ENCODE peak calls at places on chromosomes 7 and 10, in seven cellular contexts. One of them, this sample, is unnamed.

GRCh38 chr7:25286756-25287155 is 58.5 kb upstream of the NPVF start:
- DNase-seq in GM23338: no peak
- DNase-seq in cardiac muscle cell: no peak
- DNase-seq in IMR-90: no peak
- DNase-seq in fibroblast of mammary gland: no peak
- DNase-seq in choroid plexus epithelial cell: no peak
- DNase-seq in neural progenitor cell: no peak
- DNase-seq in this sample: no peak

GRCh38 chr7:92808006-92808405 is 28.4 kb downstream of the CDK6 start:
- DNase-seq in fibroblast of mammary gland: peak
- DNase-seq in choroid plexus epithelial cell: peak
- DNase-seq in neural progenitor cell: no peak
- DNase-seq in cardiac muscle cell: peak
- DNase-seq in GM23338: no peak
- DNase-seq in IMR-90: peak
- DNase-seq in this sample: no peak

GRCh38 chr10:43921881-43922280 is 273.2 kb upstream of the ZNF32 start:
- DNase-seq in IMR-90: no peak
- DNase-seq in fibroblast of mammary gland: no peak
- DNase-seq in cardiac muscle cell: no peak
- DNase-seq in GM23338: no peak
- DNase-seq in neural progenitor cell: no peak
- DNase-seq in choroid plexus epithelial cell: no peak
- DNase-seq in this sample: no peak

GRCh38 chr10:48604408-48605263 is at the start of gene ARHGAP22:
- DNase-seq in fibroblast of mammary gland: peak
- DNase-seq in neural progenitor cell: peak
- DNase-seq in cardiac muscle cell: peak
- DNase-seq in IMR-90: peak
- DNase-seq in GM23338: peak
- DNase-seq in choroid plexus epithelial cell: no peak
- DNase-seq in this sample: no peak

GRCh38 chr7:82183633-82184032 is 259.9 kb downstream of the CACNA2D1 start:
- DNase-seq in choroid plexus epithelial cell: peak
- DNase-seq in cardiac muscle cell: peak
- DNase-seq in GM23338: no peak
- DNase-seq in fibroblast of mammary gland: peak
- DNase-seq in neural progenitor cell: no peak
- DNase-seq in IMR-90: peak
- DNase-seq in this sample: no peak

GRCh38 chr7:111672901-111673300 is 110.6 kb upstream of the IMMP2L start:
- DNase-seq in fibroblast of mammary gland: no peak
- DNase-seq in GM23338: no peak
- DNase-seq in choroid plexus epithelial cell: no peak
- DNase-seq in cardiac muscle cell: no peak
- DNase-seq in neural progenitor cell: no peak
- DNase-seq in IMR-90: no peak
- DNase-seq in this sample: no peak

GRCh38 chr7:42858570-42858969 is 53.3 kb downstream of the C7orf25 start:
- DNase-seq in choroid plexus epithelial cell: peak
- DNase-seq in cardiac muscle cell: no peak
- DNase-seq in neural progenitor cell: no peak
- DNase-seq in GM23338: no peak
- DNase-seq in IMR-90: peak
- DNase-seq in fibroblast of mammary gland: peak
- DNase-seq in this sample: no peak

GRCh38 chr10:56348101-56348500 is 13.0 kb downstream of the ZWINT start:
- DNase-seq in neural progenitor cell: no peak
- DNase-seq in cardiac muscle cell: no peak
- DNase-seq in fibroblast of mammary gland: no peak
- DNase-seq in GM23338: no peak
- DNase-seq in IMR-90: no peak
- DNase-seq in choroid plexus epithelial cell: no peak
- DNase-seq in this sample: no peak

GRCh38 chr7:141706394-141707064 is 1.6 kb upstream of the WEE2 start:
- DNase-seq in neural progenitor cell: no peak
- DNase-seq in choroid plexus epithelial cell: no peak
- DNase-seq in cardiac muscle cell: no peak
- DNase-seq in fibroblast of mammary gland: no peak
- DNase-seq in IMR-90: no peak
- DNase-seq in GM23338: no peak
- DNase-seq in this sample: no peak

GRCh38 chr7:101207459-101207858 is 6.6 kb upstream of the MOGAT3 start:
- DNase-seq in GM23338: no peak
- DNase-seq in cardiac muscle cell: no peak
- DNase-seq in neural progenitor cell: no peak
- DNase-seq in fibroblast of mammary gland: no peak
- DNase-seq in choroid plexus epithelial cell: no peak
- DNase-seq in IMR-90: no peak
- DNase-seq in this sample: no peak

GRCh38 chr10:103661198-103661950 is 167.9 kb downstream of the NEURL1 start:
- DNase-seq in cardiac muscle cell: peak
- DNase-seq in GM23338: peak
- DNase-seq in neural progenitor cell: peak
- DNase-seq in IMR-90: peak
- DNase-seq in choroid plexus epithelial cell: peak
- DNase-seq in fibroblast of mammary gland: peak
- DNase-seq in this sample: peak

GRCh38 chr10:93126484-93127052 is 52.9 kb downstream of the CYP26A1 start:
- DNase-seq in cardiac muscle cell: no peak
- DNase-seq in neural progenitor cell: peak
- DNase-seq in choroid plexus epithelial cell: no peak
- DNase-seq in fibroblast of mammary gland: no peak
- DNase-seq in GM23338: peak
- DNase-seq in IMR-90: no peak
- DNase-seq in this sample: no peak

GRCh38 chr7:33639552-33640197 is 265.7 kb upstream of the BMPER start:
- DNase-seq in GM23338: no peak
- DNase-seq in cardiac muscle cell: peak
- DNase-seq in fibroblast of mammary gland: peak
- DNase-seq in IMR-90: no peak
- DNase-seq in neural progenitor cell: no peak
- DNase-seq in choroid plexus epithelial cell: peak
- DNase-seq in this sample: no peak

GRCh38 chr10:1253476-1254353 is 197.5 kb downstream of the WDR37 start:
- DNase-seq in GM23338: no peak
- DNase-seq in IMR-90: no peak
- DNase-seq in fibroblast of mammary gland: no peak
- DNase-seq in choroid plexus epithelial cell: no peak
- DNase-seq in cardiac muscle cell: no peak
- DNase-seq in neural progenitor cell: no peak
- DNase-seq in this sample: no peak

GRCh38 chr7:475951-476441 is 43.6 kb downstream of the PDGFA start:
- DNase-seq in cardiac muscle cell: no peak
- DNase-seq in neural progenitor cell: no peak
- DNase-seq in fibroblast of mammary gland: no peak
- DNase-seq in choroid plexus epithelial cell: no peak
- DNase-seq in IMR-90: no peak
- DNase-seq in GM23338: no peak
- DNase-seq in this sample: no peak

GRCh38 chr7:100088095-100088620 is 611 bp upstream of the COPS6 start:
- DNase-seq in IMR-90: no peak
- DNase-seq in choroid plexus epithelial cell: no peak
- DNase-seq in neural progenitor cell: no peak
- DNase-seq in GM23338: no peak
- DNase-seq in cardiac muscle cell: no peak
- DNase-seq in fibroblast of mammary gland: no peak
- DNase-seq in this sample: no peak

GRCh38 chr7:64574481-64575159 is 11.7 kb upstream of the ZNF680 start:
- DNase-seq in choroid plexus epithelial cell: peak
- DNase-seq in fibroblast of mammary gland: peak
- DNase-seq in IMR-90: peak
- DNase-seq in cardiac muscle cell: peak
- DNase-seq in neural progenitor cell: no peak
- DNase-seq in GM23338: peak
- DNase-seq in this sample: no peak

DNA sequence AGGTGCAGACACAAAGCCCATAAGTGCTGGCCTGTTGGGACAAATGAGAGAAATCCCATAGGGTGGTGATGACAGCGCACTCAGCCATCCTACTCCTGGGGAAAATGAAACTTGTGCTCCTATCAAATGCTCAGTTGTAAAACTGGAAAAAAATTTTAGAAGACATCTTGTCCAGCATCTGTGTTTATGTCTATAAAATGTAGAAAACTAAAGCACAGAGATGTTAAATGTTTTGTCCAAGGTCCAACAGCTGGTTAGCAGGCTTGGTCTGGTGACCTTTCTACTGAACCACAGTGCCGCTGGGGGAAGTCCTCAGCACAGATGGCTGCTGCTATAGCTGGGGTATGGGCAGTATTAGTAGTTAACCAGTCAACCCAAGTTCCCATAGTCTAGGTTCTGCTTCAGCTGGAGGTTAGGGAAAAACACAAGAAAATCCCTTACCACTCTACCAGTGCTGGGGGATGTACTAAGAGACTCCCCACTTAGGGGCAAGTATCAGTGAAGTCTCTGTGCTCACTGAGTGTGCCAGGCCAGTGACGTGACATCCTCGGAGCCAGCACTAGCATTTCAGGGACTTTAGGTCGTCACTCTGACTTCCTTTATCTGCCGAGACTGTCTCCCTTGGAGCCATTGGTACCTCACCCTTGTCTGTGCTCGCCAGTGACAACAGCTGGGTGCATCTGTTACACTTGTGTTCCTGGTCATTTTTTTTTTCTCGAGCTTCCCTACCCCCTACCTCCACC is 1.9 kb downstream of the TSPAN33 start:
- DNase-seq in cardiac muscle cell: no peak
- DNase-seq in fibroblast of mammary gland: no peak
- DNase-seq in neural progenitor cell: no peak
- DNase-seq in GM23338: no peak
- DNase-seq in IMR-90: no peak
- DNase-seq in choroid plexus epithelial cell: no peak
- DNase-seq in this sample: no peak
- H3K4me3 ChIP-seq in cardiac muscle cell: no peak
- H3K4me3 ChIP-seq in fibroblast of mammary gland: no peak
- H3K4me3 ChIP-seq in neural progenitor cell: no peak
- H3K4me3 ChIP-seq in GM23338: no peak
- H3K4me3 ChIP-seq in IMR-90: no peak
- H3K4me3 ChIP-seq in choroid plexus epithelial cell: no peak
- H3K4me3 ChIP-seq in this sample: no peak

DNA sequence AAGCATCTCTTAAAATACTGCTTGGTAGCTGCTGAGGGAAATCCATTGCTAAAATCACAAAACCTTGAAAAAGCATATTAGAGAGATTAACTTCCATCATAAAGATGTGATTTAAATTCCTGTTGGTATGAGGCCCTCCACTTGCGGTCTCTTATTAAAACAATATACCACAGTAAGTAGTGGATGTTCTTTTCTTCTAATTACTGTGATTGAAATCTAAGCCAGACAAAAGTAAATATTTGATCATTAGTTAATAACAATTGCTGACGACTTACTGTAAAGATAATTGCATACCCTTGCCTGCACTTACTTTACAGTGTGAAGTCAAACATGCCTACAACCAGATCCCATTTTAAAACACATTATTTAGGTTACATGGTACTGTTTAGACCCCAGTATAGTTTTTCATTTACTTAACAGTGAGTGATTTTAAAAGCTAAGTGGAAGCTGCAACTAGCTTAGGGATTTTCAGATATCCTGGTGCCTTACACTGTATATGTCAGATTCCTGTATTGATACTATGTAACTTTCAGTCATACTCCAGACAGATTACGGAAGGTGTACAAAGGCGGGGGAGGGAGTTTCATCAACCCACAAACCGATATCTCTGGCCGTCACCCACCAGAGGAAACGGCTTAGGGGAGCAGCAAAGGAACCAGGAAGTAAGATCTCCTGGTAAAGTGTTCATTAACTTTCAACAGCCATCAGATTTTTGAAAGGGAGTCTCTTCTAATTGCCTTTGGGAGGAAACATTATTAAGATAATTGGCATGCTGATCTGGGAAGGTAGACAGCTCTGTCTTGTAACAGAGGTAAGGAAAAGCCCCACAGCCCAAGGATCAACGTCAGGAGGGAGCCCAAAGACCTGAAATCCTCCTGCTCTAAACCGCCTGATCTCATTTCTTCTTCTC is 952 bp downstream of the NRP1 start:
- DNase-seq in neural progenitor cell: no peak
- DNase-seq in GM23338: no peak
- DNase-seq in IMR-90: no peak
- DNase-seq in choroid plexus epithelial cell: peak
- DNase-seq in fibroblast of mammary gland: peak
- DNase-seq in cardiac muscle cell: peak
- DNase-seq in this sample: peak
- H3K4me3 ChIP-seq in neural progenitor cell: peak
- H3K4me3 ChIP-seq in GM23338: peak
- H3K4me3 ChIP-seq in IMR-90: peak
- H3K4me3 ChIP-seq in choroid plexus epithelial cell: peak
- H3K4me3 ChIP-seq in fibroblast of mammary gland: peak
- H3K4me3 ChIP-seq in cardiac muscle cell: peak
- H3K4me3 ChIP-seq in this sample: peak

GRCh38 chr7:142793156-142793555 is 22.4 kb downstream of the PRSS2 start:
- DNase-seq in fibroblast of mammary gland: no peak
- DNase-seq in IMR-90: no peak
- DNase-seq in neural progenitor cell: no peak
- DNase-seq in choroid plexus epithelial cell: peak
- DNase-seq in cardiac muscle cell: no peak
- DNase-seq in GM23338: no peak
- DNase-seq in this sample: no peak

GRCh38 chr7:142797342-142797798 is 26.6 kb downstream of the PRSS2 start:
- DNase-seq in choroid plexus epithelial cell: no peak
- DNase-seq in IMR-90: no peak
- DNase-seq in neural progenitor cell: peak
- DNase-seq in fibroblast of mammary gland: no peak
- DNase-seq in GM23338: peak
- DNase-seq in cardiac muscle cell: no peak
- DNase-seq in this sample: no peak

GRCh38 chr7:142796001-142796500 is 25.3 kb downstream of the PRSS2 start:
- DNase-seq in neural progenitor cell: peak
- DNase-seq in fibroblast of mammary gland: no peak
- DNase-seq in GM23338: peak
- DNase-seq in IMR-90: no peak
- DNase-seq in choroid plexus epithelial cell: no peak
- DNase-seq in cardiac muscle cell: no peak
- DNase-seq in this sample: no peak

GRCh38 chr7:142796501-142797341 is 26.0 kb downstream of the PRSS2 start:
- DNase-seq in IMR-90: no peak
- DNase-seq in GM23338: peak
- DNase-seq in cardiac muscle cell: no peak
- DNase-seq in choroid plexus epithelial cell: no peak
- DNase-seq in fibroblast of mammary gland: no peak
- DNase-seq in neural progenitor cell: peak
- DNase-seq in this sample: no peak

GRCh38 chr7:142795339-142795863 is 24.6 kb downstream of the PRSS2 start:
- DNase-seq in choroid plexus epithelial cell: no peak
- DNase-seq in fibroblast of mammary gland: no peak
- DNase-seq in cardiac muscle cell: no peak
- DNase-seq in IMR-90: no peak
- DNase-seq in neural progenitor cell: no peak
- DNase-seq in GM23338: peak
- DNase-seq in this sample: peak
- H3K4me3 ChIP-seq in choroid plexus epithelial cell: no peak
- H3K4me3 ChIP-seq in fibroblast of mammary gland: no peak
- H3K4me3 ChIP-seq in cardiac muscle cell: no peak
- H3K4me3 ChIP-seq in IMR-90: no peak
- H3K4me3 ChIP-seq in neural progenitor cell: no peak
- H3K4me3 ChIP-seq in GM23338: peak
- H3K4me3 ChIP-seq in this sample: peak

DNA sequence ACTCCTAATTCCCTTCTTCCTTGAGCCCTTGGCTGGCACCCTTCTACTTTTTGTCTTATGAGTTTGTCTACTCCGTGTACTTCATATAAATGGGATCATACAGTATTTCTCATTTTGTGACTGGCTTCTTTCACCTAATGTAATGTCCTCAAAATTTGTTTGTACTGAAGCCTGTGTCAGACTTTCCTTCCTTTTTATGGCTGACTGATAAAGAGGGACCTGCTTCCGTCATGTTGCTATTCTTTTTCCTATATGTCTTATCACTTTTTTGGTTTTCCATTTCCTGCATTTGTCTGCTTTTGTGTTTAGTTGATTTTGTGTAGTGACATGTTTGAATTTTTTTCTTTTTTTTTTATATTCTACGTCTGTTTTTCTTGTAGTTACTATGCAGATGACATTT is 470.9 kb downstream of the SDK1 start:
- DNase-seq in IMR-90: no peak
- DNase-seq in fibroblast of mammary gland: no peak
- DNase-seq in cardiac muscle cell: no peak
- DNase-seq in choroid plexus epithelial cell: no peak
- DNase-seq in GM23338: no peak
- DNase-seq in neural progenitor cell: no peak
- DNase-seq in this sample: no peak
- H3K4me3 ChIP-seq in IMR-90: no peak
- H3K4me3 ChIP-seq in fibroblast of mammary gland: no peak
- H3K4me3 ChIP-seq in cardiac muscle cell: no peak
- H3K4me3 ChIP-seq in choroid plexus epithelial cell: no peak
- H3K4me3 ChIP-seq in GM23338: no peak
- H3K4me3 ChIP-seq in neural progenitor cell: no peak
- H3K4me3 ChIP-seq in this sample: no peak